ENCODE peak calls at places on chromosomes 1 and 21, in four cellular contexts. K, G, J and F are unnamed samples.

GRCh38 chr1:15919316-15919715 is 56.6 kb downstream of the ZBTB17 start:
- DNase-seq in K (peak), G (peak), J (no peak), F (peak)

GRCh38 chr1:231032963-231033362 is 7.1 kb downstream of the FAM89A start:
- DNase-seq in K (no peak), G (peak), J (no peak), F (no peak)

GRCh38 chr1:161739865-161740566 is 9.6 kb upstream of the DUSP12 start:
- DNase-seq in K (no peak), G (no peak), J (no peak), F (no peak)

GRCh38 chr1:154816937-154817336 is 53.1 kb downstream of the KCNN3 start:
- DNase-seq in K (no peak), G (no peak), J (no peak), F (no peak)

GRCh38 chr1:22291926-22292788 is 149.3 kb upstream of the WNT4 start:
- DNase-seq in K (no peak), G (no peak), J (no peak), F (no peak)

GRCh38 chr1:203058674-203058931 is 27.2 kb downstream of the MYOG start:
- DNase-seq in K (no peak), G (no peak), J (no peak), F (no peak)

GRCh38 chr1:203692565-203693470 is 66.2 kb downstream of the ATP2B4 start:
- DNase-seq in K (peak), G (peak), J (peak), F (peak)

GRCh38 chr1:236051107-236051885 is 13.6 kb downstream of the NID1 start:
- DNase-seq in K (peak), G (peak), J (no peak), F (peak)

GRCh38 chr1:27634166-27634981 is 611 bp downstream of the FGR start:
- DNase-seq in K (no peak), G (peak), J (peak), F (peak)

GRCh38 chr1:220226752-220227151 is 45.5 kb downstream of the RAB3GAP2 start:
- DNase-seq in K (no peak), G (no peak), J (no peak), F (no peak)

DNA sequence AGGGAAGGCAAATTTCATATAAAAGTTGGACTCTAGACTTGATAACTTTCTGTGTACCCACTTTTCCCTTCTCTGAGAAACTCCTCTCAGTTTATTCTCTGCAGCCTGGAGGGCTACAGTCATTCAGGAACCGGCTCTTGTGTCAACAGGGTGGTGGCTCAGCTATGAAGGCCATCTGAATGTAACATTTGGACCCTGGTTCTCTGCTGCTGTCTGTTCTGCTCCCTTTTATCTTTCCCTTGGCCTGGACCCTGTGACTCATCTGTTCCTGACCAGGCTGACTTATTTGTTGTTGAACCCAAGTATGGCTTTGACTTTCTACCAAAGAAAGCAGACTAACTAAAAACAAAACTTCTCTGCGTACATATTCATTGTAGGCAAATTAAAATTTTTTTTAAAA is 75.4 kb downstream of the CENPF start:
- DNase-seq in K (peak), G (no peak), J (no peak), F (no peak)
- H3K27ac ChIP-seq in K (no peak), G (no peak), J (no peak), F (no peak)

GRCh38 chr1:99993468-99993845 is 23.7 kb downstream of the SLC35A3 start:
- DNase-seq in K (no peak), G (no peak), J (no peak), F (no peak)

GRCh38 chr1:99992044-99992722 is 22.4 kb downstream of the SLC35A3 start:
- DNase-seq in K (no peak), G (no peak), J (no peak), F (no peak)

GRCh38 chr1:99994496-99994895 is 24.7 kb downstream of the SLC35A3 start:
- DNase-seq in K (no peak), G (no peak), J (no peak), F (no peak)

GRCh38 chr1:99996951-99997350 is 27.2 kb downstream of the SLC35A3 start:
- DNase-seq in K (no peak), G (no peak), J (no peak), F (no peak)

DNA sequence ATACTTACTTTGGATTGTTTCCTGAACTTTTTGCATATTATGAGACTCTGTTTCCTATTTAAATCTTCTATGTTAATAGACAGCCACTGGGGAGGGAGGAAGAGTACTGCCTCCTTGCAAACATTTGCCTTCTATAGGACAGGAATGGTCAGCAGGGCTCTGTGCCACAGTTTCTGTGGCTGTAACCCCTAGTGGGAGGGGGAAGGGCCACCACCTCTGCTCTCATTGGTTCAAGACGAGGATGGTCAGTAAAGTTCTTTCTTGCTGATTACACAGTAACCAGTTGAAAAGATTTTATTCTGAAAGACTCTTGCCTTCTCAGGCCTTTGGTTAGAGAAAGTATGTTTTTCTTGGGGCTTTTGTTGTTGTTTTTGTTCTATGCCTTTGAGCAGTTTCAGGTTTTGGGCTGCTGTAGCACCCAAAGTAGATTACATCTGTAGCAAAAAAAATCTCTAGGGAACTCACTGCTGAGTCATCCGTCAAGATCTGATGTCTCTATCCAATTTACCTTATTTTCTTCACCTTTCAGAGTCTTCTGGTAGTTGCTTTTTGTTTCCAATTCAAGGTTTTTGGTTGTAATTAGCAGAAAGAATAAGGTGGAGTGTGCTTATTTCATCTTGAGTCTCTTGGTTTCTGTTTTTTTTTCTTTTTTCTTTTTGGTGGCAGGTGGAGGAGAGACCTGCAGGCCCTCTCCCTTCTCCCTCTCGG is 23.1 kb downstream of the SLC35A3 start:
- DNase-seq in K (no peak), G (no peak), J (peak), F (no peak)
- H3K4me2 ChIP-seq in K (no peak), G (no peak), J (no peak), F (no peak)

GRCh38 chr21:41519806-41520559 is 12.0 kb upstream of the TMPRSS2 start:
- DNase-seq in K (no peak), G (no peak), J (no peak), F (no peak)
- H3K9ac ChIP-seq in K (no peak), G (no peak), J (no peak), F (no peak)

DNA sequence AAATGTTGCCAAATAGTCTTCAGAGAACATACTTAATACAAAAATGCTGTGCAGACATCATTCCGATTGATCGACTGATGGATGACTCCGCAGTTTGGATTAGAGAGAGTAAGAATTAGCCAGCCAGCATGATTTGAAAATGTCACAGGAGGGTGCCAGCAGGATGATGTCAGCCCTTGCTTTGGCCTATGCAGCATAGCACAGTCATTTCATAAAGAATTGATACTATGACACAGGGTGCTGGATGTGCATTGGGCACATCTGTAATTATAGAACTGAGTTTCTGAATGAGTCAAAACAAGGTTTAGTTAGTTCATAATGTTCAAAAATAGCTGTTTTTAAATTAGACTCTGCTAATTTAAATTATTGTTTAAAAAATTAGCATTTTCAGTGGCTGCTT is 21.6 kb upstream of the TRAF5 start:
- DNase-seq in K (peak), G (no peak), J (no peak), F (peak)
- H3K27ac ChIP-seq in K (no peak), G (no peak), J (no peak), F (peak)

GRCh38 chr1:164592634-164593033 is 33.6 kb downstream of the PBX1 start:
- DNase-seq in K (no peak), G (no peak), J (no peak), F (no peak)
- H3K4me2 ChIP-seq in K (no peak), G (no peak), J (no peak), F (no peak)